ENCODE peak calls at places on chromosomes 12 and 14, in six cellular contexts. One of them, this sample, is unnamed.

GRCh38 chr12:104793280-104793679 is 164.8 kb downstream of the SLC41A2 start:
- DNase-seq in SW480: no peak
- DNase-seq in NB4: no peak
- DNase-seq in AG04450: no peak
- DNase-seq in kidney tubule cell: peak; percentile 6
- DNase-seq in lower leg skin: no peak
- DNase-seq in this sample: no peak

GRCh38 chr12:108483213-108483920 is 31.7 kb upstream of the FICD start:
- DNase-seq in lower leg skin: no peak
- DNase-seq in AG04450: no peak
- DNase-seq in NB4: no peak
- DNase-seq in SW480: no peak
- DNase-seq in kidney tubule cell: no peak
- DNase-seq in this sample: no peak

GRCh38 chr14:56379956-56380355 is 199.6 kb upstream of the TMEM260 start:
- DNase-seq in SW480: no peak
- DNase-seq in NB4: no peak
- DNase-seq in lower leg skin: peak; percentile 38
- DNase-seq in kidney tubule cell: no peak
- DNase-seq in AG04450: no peak
- DNase-seq in this sample: no peak

GRCh38 chr12:19014243-19014642 is 115.3 kb upstream of the PLEKHA5 start:
- DNase-seq in NB4: no peak
- DNase-seq in AG04450: peak; percentile 61
- DNase-seq in SW480: no peak
- DNase-seq in lower leg skin: no peak
- DNase-seq in kidney tubule cell: no peak
- DNase-seq in this sample: no peak

GRCh38 chr12:132150780-132151144 is 6.5 kb downstream of the NOC4L start:
- DNase-seq in SW480: no peak
- DNase-seq in NB4: no peak
- DNase-seq in AG04450: no peak
- DNase-seq in kidney tubule cell: no peak
- DNase-seq in lower leg skin: no peak
- DNase-seq in this sample: no peak

GRCh38 chr14:101019974-101020710 is 116.6 kb upstream of the RTL1 start:
- DNase-seq in AG04450: no peak
- DNase-seq in lower leg skin: no peak
- DNase-seq in kidney tubule cell: no peak
- DNase-seq in SW480: no peak
- DNase-seq in NB4: no peak
- DNase-seq in this sample: no peak

GRCh38 chr14:104940526-104941150 is 16.0 kb downstream of the PLD4 start:
- DNase-seq in kidney tubule cell: no peak
- DNase-seq in NB4: no peak
- DNase-seq in AG04450: no peak
- DNase-seq in SW480: no peak
- DNase-seq in lower leg skin: no peak
- DNase-seq in this sample: no peak

GRCh38 chr12:1695836-1696670 is 5.2 kb downstream of the ADIPOR2 start:
- DNase-seq in kidney tubule cell: no peak
- DNase-seq in AG04450: no peak
- DNase-seq in lower leg skin: no peak
- DNase-seq in SW480: no peak
- DNase-seq in NB4: no peak
- DNase-seq in this sample: no peak

GRCh38 chr12:88579941-88580871 is at the start of gene KITLG:
- DNase-seq in AG04450: peak; percentile 77
- DNase-seq in NB4: peak; percentile 55
- DNase-seq in kidney tubule cell: peak; percentile 94
- DNase-seq in lower leg skin: peak; percentile 76
- DNase-seq in SW480: peak; percentile 83
- DNase-seq in this sample: no peak

GRCh38 chr14:68891851-68892660 is 87.0 kb downstream of the ACTN1 start:
- DNase-seq in kidney tubule cell: peak; percentile 58
- DNase-seq in NB4: no peak
- DNase-seq in SW480: no peak
- DNase-seq in AG04450: no peak
- DNase-seq in lower leg skin: no peak
- DNase-seq in this sample: no peak

GRCh38 chr14:30450620-30451019 is 108.3 kb upstream of the G2E3 start:
- DNase-seq in SW480: no peak
- DNase-seq in lower leg skin: no peak
- DNase-seq in NB4: no peak
- DNase-seq in AG04450: no peak
- DNase-seq in kidney tubule cell: peak; percentile 13
- DNase-seq in this sample: no peak

GRCh38 chr12:58593557-58594304 is 326.6 kb downstream of the LRIG3 start:
- DNase-seq in lower leg skin: no peak
- DNase-seq in NB4: no peak
- DNase-seq in kidney tubule cell: no peak
- DNase-seq in SW480: peak; percentile 11
- DNase-seq in AG04450: no peak
- DNase-seq in this sample: no peak

GRCh38 chr12:113295846-113296556 is 38.9 kb downstream of the SLC8B1 start:
- DNase-seq in lower leg skin: no peak
- DNase-seq in AG04450: no peak
- DNase-seq in SW480: no peak
- DNase-seq in kidney tubule cell: no peak
- DNase-seq in NB4: no peak
- DNase-seq in this sample: no peak

GRCh38 chr12:50112456-50113218 is 601 bp downstream of the COX14 start:
- DNase-seq in lower leg skin: peak; percentile 40
- DNase-seq in kidney tubule cell: peak; percentile 65
- DNase-seq in SW480: peak; percentile 73
- DNase-seq in AG04450: no peak
- DNase-seq in NB4: no peak
- DNase-seq in this sample: no peak

GRCh38 chr14:91261986-91262549 is 17.6 kb upstream of the GPR68 start:
- DNase-seq in lower leg skin: no peak
- DNase-seq in NB4: no peak
- DNase-seq in SW480: no peak
- DNase-seq in kidney tubule cell: no peak
- DNase-seq in AG04450: no peak
- DNase-seq in this sample: no peak

GRCh38 chr12:87930033-87930432 is 99.2 kb downstream of the C12orf50 start:
- DNase-seq in lower leg skin: no peak
- DNase-seq in SW480: no peak
- DNase-seq in AG04450: peak; percentile 66
- DNase-seq in NB4: no peak
- DNase-seq in kidney tubule cell: peak; percentile 42
- DNase-seq in this sample: no peak

GRCh38 chr12:6774557-6775062 is 2.3 kb downstream of the LAG3 start:
- DNase-seq in NB4: no peak
- DNase-seq in AG04450: no peak
- DNase-seq in SW480: no peak
- DNase-seq in lower leg skin: no peak
- DNase-seq in kidney tubule cell: no peak
- DNase-seq in this sample: no peak

GRCh38 chr12:58034712-58035111 is 93.3 kb downstream of the ATP23 start:
- DNase-seq in AG04450: no peak
- DNase-seq in SW480: no peak
- DNase-seq in lower leg skin: no peak
- DNase-seq in kidney tubule cell: no peak
- DNase-seq in NB4: no peak
- DNase-seq in this sample: no peak

GRCh38 chr14:69690042-69690441 is 76.9 kb upstream of the SRSF5 start:
- DNase-seq in lower leg skin: no peak
- DNase-seq in SW480: no peak
- DNase-seq in NB4: no peak
- DNase-seq in AG04450: no peak
- DNase-seq in kidney tubule cell: no peak
- DNase-seq in this sample: no peak

GRCh38 chr12:54259194-54260011 is 20.5 kb downstream of the CBX5 start:
- DNase-seq in AG04450: peak; percentile 63
- DNase-seq in lower leg skin: peak; percentile 37
- DNase-seq in NB4: peak; percentile 24
- DNase-seq in kidney tubule cell: peak; percentile 94
- DNase-seq in SW480: peak; percentile 64
- DNase-seq in this sample: no peak

GRCh38 chr12:20646239-20646827 is 48.8 kb upstream of the SLCO1C1 start:
- DNase-seq in SW480: peak; percentile 64
- DNase-seq in AG04450: no peak
- DNase-seq in NB4: peak; percentile 76
- DNase-seq in lower leg skin: no peak
- DNase-seq in kidney tubule cell: peak; percentile 42
- DNase-seq in this sample: no peak

GRCh38 chr14:64812412-64812811 is 67.3 kb downstream of the SPTB start:
- DNase-seq in lower leg skin: no peak
- DNase-seq in kidney tubule cell: peak; percentile 57
- DNase-seq in SW480: peak; percentile 59
- DNase-seq in NB4: no peak
- DNase-seq in AG04450: no peak
- DNase-seq in this sample: no peak

This sample was measured in activated T-helper 9 cell treated with anti-CD3 and anti-CD28 coated beads, Interleukin-2, amount 50 U/mL, for 16 hours.